ENCODE peak calls at places on chromosomes 1 and 21, in seven cellular contexts. P, M, H, G, O, Y and D are unnamed samples.

GRCh38 chr1:206979379-206980043 is 9.3 kb upstream of the FCAMR start:
- DNase-seq in Y (peak; percentile 40), G (no peak), M (no peak), H (no peak), O (no peak), P (peak; percentile 7), D (no peak)

GRCh38 chr1:18927082-18927653 is 24.8 kb upstream of the ALDH4A1 start:
- DNase-seq in G (no peak), Y (no peak), H (no peak), P (no peak), O (no peak), M (no peak), D (no peak)

GRCh38 chr21:42781981-42782722 is 97.2 kb downstream of the WDR4 start:
- DNase-seq in G (peak; percentile 13), M (no peak), H (no peak), Y (no peak), P (no peak), O (no peak), D (peak; percentile 33)

GRCh38 chr1:31760422-31760900 is 3.7 kb downstream of the ADGRB2 start:
- DNase-seq in M (peak; percentile 85), Y (no peak), P (no peak), O (no peak), G (no peak), H (no peak), D (no peak)

GRCh38 chr1:20494609-20495311 is 8.8 kb upstream of the CAMK2N1 start:
- DNase-seq in G (peak; percentile 87), O (no peak), P (peak; percentile 90), M (no peak), H (no peak), Y (no peak), D (no peak)

GRCh38 chr1:48023488-48023887 is 26.3 kb upstream of the TRABD2B start:
- DNase-seq in G (no peak), Y (no peak), O (no peak), H (no peak), M (no peak), P (no peak), D (no peak)

GRCh38 chr1:110515041-110515440 is 3.9 kb downstream of the KCNA10 start:
- DNase-seq in H (no peak), Y (no peak), M (no peak), O (no peak), P (no peak), G (no peak), D (no peak)

GRCh38 chr1:32872189-32872898 is 1.6 kb upstream of the FNDC5 start:
- DNase-seq in Y (peak; percentile 52), O (peak; percentile 83), H (peak; percentile 98), P (no peak), M (no peak), G (peak; percentile 51), D (peak; percentile 74)

GRCh38 chr1:115810609-115811008 is 30.3 kb downstream of the NHLH2 start:
- DNase-seq in G (no peak), O (no peak), P (no peak), Y (no peak), H (no peak), M (no peak), D (no peak)

GRCh38 chr1:209409786-209410185 is 173.7 kb upstream of the CAMK1G start:
- DNase-seq in Y (no peak), P (no peak), O (no peak), H (no peak), M (no peak), G (no peak), D (no peak)

GRCh38 chr21:35106246-35106835 is 57.2 kb upstream of the RUNX1 start:
- DNase-seq in O (no peak), M (peak; percentile 29), H (no peak), Y (no peak), P (no peak), G (no peak), D (no peak)

GRCh38 chr21:36450511-36450910 is 29.4 kb downstream of the CLDN14 start:
- DNase-seq in P (no peak), H (no peak), M (no peak), O (no peak), Y (no peak), G (peak; percentile 57), D (no peak)

GRCh38 chr1:41366428-41367101 is 5.3 kb downstream of the FOXO6 start:
- DNase-seq in H (peak; percentile 71), O (no peak), Y (no peak), M (peak; percentile 90), G (no peak), P (no peak), D (peak; percentile 42)

GRCh38 chr1:38502772-38503171 is 356.8 kb downstream of the RRAGC start:
- DNase-seq in O (no peak), M (no peak), H (peak; percentile 82), P (no peak), G (peak; percentile 2), Y (no peak), D (no peak)

GRCh38 chr1:26597629-26598039 is 68.1 kb downstream of the RPS6KA1 start:
- DNase-seq in M (no peak), H (no peak), P (peak; percentile 68), O (no peak), G (peak; percentile 72), Y (peak; percentile 53), D (no peak)

GRCh38 chr1:179228783-179229213 is 679 bp downstream of the ABL2 start:
- DNase-seq in H (peak; percentile 67), P (no peak), O (peak; percentile 70), M (no peak), G (peak; percentile 43), Y (peak; percentile 25), D (peak; percentile 45)

GRCh38 chr1:206467915-206468314 is 2.4 kb upstream of the IKBKE start:
- DNase-seq in M (peak; percentile 82), H (no peak), G (no peak), P (no peak), O (peak; percentile 78), Y (no peak), D (peak; percentile 50)

GRCh38 chr21:35039595-35040291 is 9.4 kb downstream of the RUNX1 start:
- DNase-seq in M (no peak), P (no peak), Y (peak; percentile 81), O (no peak), G (no peak), H (no peak), D (no peak)

GRCh38 chr1:70745199-70745598 is 302.4 kb downstream of the PTGER3 start:
- DNase-seq in G (no peak), M (no peak), O (no peak), Y (peak; percentile 14), P (peak; percentile 4), H (no peak), D (no peak)

GRCh38 chr1:1110561-1110971 is 5.3 kb downstream of the C1orf159 start:
- DNase-seq in P (no peak), M (peak; percentile 69), Y (no peak), O (peak; percentile 60), H (no peak), G (no peak), D (no peak)

GRCh38 chr21:16069713-16070112 is 339.9 kb downstream of the USP25 start:
- DNase-seq in O (no peak), M (no peak), P (no peak), G (no peak), Y (no peak), H (no peak), D (no peak)

GRCh38 chr1:229579101-229579651 is 20.7 kb upstream of the ABCB10 start:
- DNase-seq in H (no peak), P (no peak), O (no peak), Y (peak; percentile 45), M (no peak), G (peak; percentile 87), D (no peak)

GRCh38 chr1:167795810-167796740 is 74.3 kb downstream of the MPZL1 start:
- DNase-seq in G (peak; percentile 64), P (no peak), M (no peak), Y (no peak), H (no peak), O (no peak), D (no peak)

GRCh38 chr1:159931101-159931816 is 6.0 kb upstream of the TAGLN2 start:
- DNase-seq in Y (no peak), G (no peak), M (peak; percentile 47), P (no peak), O (no peak), H (no peak), D (no peak)

GRCh38 chr1:155389831-155390230 is 69.1 kb downstream of the RUSC1 start:
- DNase-seq in Y (no peak), P (no peak), H (no peak), M (no peak), G (no peak), O (no peak), D (no peak)

GRCh38 chr1:36528361-36529349 is 45.9 kb upstream of the CSF3R start:
- DNase-seq in H (peak; percentile 59), G (no peak), M (no peak), P (no peak), Y (no peak), O (no peak), D (no peak)

DNA sequence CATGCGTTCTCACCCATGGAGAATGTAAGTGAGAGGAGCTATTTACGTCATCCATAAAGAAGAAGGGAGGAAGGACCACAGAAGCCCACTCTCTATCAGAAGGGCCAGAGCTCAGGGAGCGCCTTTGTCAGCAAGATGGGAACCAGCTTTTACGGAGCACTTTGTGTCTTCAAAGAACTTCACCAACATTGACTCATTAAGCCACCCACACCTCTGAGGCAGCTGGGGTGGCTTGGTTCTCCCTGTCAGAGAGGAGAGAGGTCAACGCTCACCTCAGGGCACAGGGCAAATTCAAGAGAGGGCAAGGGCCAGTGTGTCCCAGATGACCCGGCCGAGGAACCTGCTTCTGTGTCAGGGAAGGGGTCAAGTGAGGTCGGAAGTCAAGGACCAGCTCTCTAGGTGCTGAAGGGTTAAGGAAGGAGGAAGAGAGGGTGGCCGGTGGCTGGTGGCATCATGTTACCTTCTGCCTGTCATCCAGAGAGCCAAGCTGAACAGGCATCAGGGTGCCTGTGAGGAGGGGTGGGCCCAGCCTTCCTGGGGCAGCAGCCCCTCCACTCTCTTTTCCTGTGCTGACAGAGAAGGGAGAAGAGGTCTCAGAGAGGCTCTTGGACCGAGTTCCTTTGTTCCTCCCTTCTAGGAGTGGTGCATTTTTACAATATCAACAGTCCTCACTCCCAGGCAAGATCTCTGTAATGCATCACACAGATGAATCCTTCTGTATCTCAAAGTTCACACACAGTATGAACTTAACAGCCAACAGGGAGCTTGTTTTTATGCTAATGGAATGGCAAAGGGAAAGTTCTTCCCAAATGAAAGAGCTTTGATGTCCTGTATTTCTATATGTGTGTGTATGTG is 109.0 kb downstream of the ETS2 start:
- DNase-seq in M (no peak), H (peak; percentile 51), O (no peak), P (peak; percentile 28), Y (peak; percentile 25), G (no peak), D (no peak)
- H3K4me1 ChIP-seq in M (peaks cover 55% of the 10 kb centered on the region), H (peaks cover 3% of the 10 kb centered on the region), O (peaks cover 46% of the 10 kb centered on the region), P (peaks cover 60% of the 10 kb centered on the region), Y (peaks cover 85% of the 10 kb centered on the region), G (peaks cover 3% of the 10 kb centered on the region), D (peaks cover 52% of the 10 kb centered on the region)

GRCh38 chr1:226778657-226779058 is 39.6 kb upstream of the ITPKB start:
- DNase-seq in G (peak; percentile 96), M (no peak), Y (no peak), H (no peak), P (no peak), O (no peak), D (peak; percentile 29)
- TF ChIP-seq POLR2AphosphoS5 in G (no peak), M (peak; percentile 64), Y (no peak), H (no peak), P (no peak), O (peak; percentile 27), D (no peak)

GRCh38 chr1:201020647-201021332 is 2.7 kb downstream of the KIF21B start:
- DNase-seq in H (peak; percentile 66), M (no peak), O (no peak), Y (no peak), G (no peak), P (no peak), D (no peak)
- H3K4me1 ChIP-seq in H (peaks cover 35% of the 10 kb centered on the region), M (peaks cover 83% of the 10 kb centered on the region), O (peaks cover 47% of the 10 kb centered on the region), Y (peaks cover 70% of the 10 kb centered on the region), G (peaks cover 23% of the 10 kb centered on the region), P (peaks cover 43% of the 10 kb centered on the region), D (peaks cover 19% of the 10 kb centered on the region)

GRCh38 chr1:192489748-192490147 is 85.8 kb upstream of the RGS1 start:
- DNase-seq in G (peak; percentile 95), Y (no peak), O (peak; percentile 75), M (no peak), H (no peak), P (no peak), D (peak; percentile 50)
- TF ChIP-seq POLR2AphosphoS5 in G (no peak), Y (no peak), O (peak; percentile 51), M (peak; percentile 14), H (no peak), P (no peak), D (peak; percentile 46)